ENCODE peak calls at places on chromosomes 2 and 18, in four cellular contexts. One of them, this sample, is unnamed.

GRCh38 chr18:27030403-27030802 is 154.7 kb downstream of the CHST9 start:
- DNase-seq in cardiac fibroblast: no peak
- DNase-seq in mesothelial cell of epicardium: no peak
- DNase-seq in kidney: no peak
- DNase-seq in this sample: no peak

GRCh38 chr2:67727623-67728022 is 330.5 kb downstream of the ETAA1 start:
- DNase-seq in cardiac fibroblast: no peak
- DNase-seq in mesothelial cell of epicardium: no peak
- DNase-seq in kidney: no peak
- DNase-seq in this sample: no peak

GRCh38 chr18:77114564-77115391 is 17.8 kb downstream of the MBP start:
- DNase-seq in cardiac fibroblast: peak
- DNase-seq in mesothelial cell of epicardium: no peak
- DNase-seq in kidney: peak
- DNase-seq in this sample: peak

GRCh38 chr2:212708346-212708745 is 169.7 kb upstream of the ERBB4 start:
- DNase-seq in cardiac fibroblast: no peak
- DNase-seq in mesothelial cell of epicardium: no peak
- DNase-seq in kidney: no peak
- DNase-seq in this sample: no peak

GRCh38 chr18:57831597-57832377 is 28.7 kb upstream of the ATP8B1 start:
- DNase-seq in cardiac fibroblast: no peak
- DNase-seq in mesothelial cell of epicardium: no peak
- DNase-seq in kidney: no peak
- DNase-seq in this sample: no peak

GRCh38 chr2:222797308-222797707 is 63.5 kb upstream of the ACSL3 start:
- DNase-seq in cardiac fibroblast: peak
- DNase-seq in mesothelial cell of epicardium: no peak
- DNase-seq in kidney: no peak
- DNase-seq in this sample: no peak

GRCh38 chr2:82650038-82650437 is 1809.0 kb downstream of the SUCLG1 start:
- DNase-seq in cardiac fibroblast: peak
- DNase-seq in mesothelial cell of epicardium: no peak
- DNase-seq in kidney: no peak
- DNase-seq in this sample: no peak

GRCh38 chr2:239297142-239298125 is 103.4 kb downstream of the HDAC4 start:
- DNase-seq in cardiac fibroblast: no peak
- DNase-seq in mesothelial cell of epicardium: no peak
- DNase-seq in kidney: peak
- DNase-seq in this sample: peak

GRCh38 chr18:8503287-8503686 is 106.0 kb upstream of the RAB12 start:
- DNase-seq in cardiac fibroblast: no peak
- DNase-seq in mesothelial cell of epicardium: no peak
- DNase-seq in kidney: no peak
- DNase-seq in this sample: no peak

GRCh38 chr2:235017441-235017840 is 65.6 kb downstream of the SH3BP4 start:
- DNase-seq in cardiac fibroblast: no peak
- DNase-seq in mesothelial cell of epicardium: no peak
- DNase-seq in kidney: no peak
- DNase-seq in this sample: no peak

GRCh38 chr2:207836526-207837133 is 66.9 kb upstream of the FZD5 start:
- DNase-seq in cardiac fibroblast: peak
- DNase-seq in mesothelial cell of epicardium: no peak
- DNase-seq in kidney: no peak
- DNase-seq in this sample: no peak

GRCh38 chr18:26503382-26503781 is 45.0 kb downstream of the KCTD1 start:
- DNase-seq in cardiac fibroblast: peak
- DNase-seq in mesothelial cell of epicardium: no peak
- DNase-seq in kidney: no peak
- DNase-seq in this sample: no peak

GRCh38 chr2:221350621-221351020 is 221.5 kb downstream of the EPHA4 start:
- DNase-seq in cardiac fibroblast: no peak
- DNase-seq in mesothelial cell of epicardium: no peak
- DNase-seq in kidney: no peak
- DNase-seq in this sample: no peak

GRCh38 chr2:164719996-164720941 is 99.0 kb upstream of the GRB14 start:
- DNase-seq in cardiac fibroblast: peak
- DNase-seq in mesothelial cell of epicardium: no peak
- DNase-seq in kidney: no peak
- DNase-seq in this sample: no peak

GRCh38 chr2:62221141-62221540 is 25.2 kb downstream of the B3GNT2 start:
- DNase-seq in cardiac fibroblast: peak
- DNase-seq in mesothelial cell of epicardium: no peak
- DNase-seq in kidney: no peak
- DNase-seq in this sample: no peak

GRCh38 chr18:12703714-12704113 is 872 bp downstream of the PSMG2 start:
- DNase-seq in cardiac fibroblast: peak
- DNase-seq in mesothelial cell of epicardium: no peak
- DNase-seq in kidney: no peak
- DNase-seq in this sample: no peak

GRCh38 chr18:50432915-50433314 is 58.1 kb downstream of the SKA1 start:
- DNase-seq in cardiac fibroblast: no peak
- DNase-seq in mesothelial cell of epicardium: no peak
- DNase-seq in kidney: no peak
- DNase-seq in this sample: no peak

GRCh38 chr2:108940156-108940555 is 48.9 kb downstream of the EDAR start:
- DNase-seq in cardiac fibroblast: no peak
- DNase-seq in mesothelial cell of epicardium: no peak
- DNase-seq in kidney: peak
- DNase-seq in this sample: no peak

GRCh38 chr2:217899231-217900009 is 103.4 kb downstream of the TNS1 start:
- DNase-seq in cardiac fibroblast: peak
- DNase-seq in mesothelial cell of epicardium: peak
- DNase-seq in kidney: peak
- DNase-seq in this sample: peak
- TF ChIP-seq CTCF in cardiac fibroblast: peak
- TF ChIP-seq CTCF in mesothelial cell of epicardium: peak
- TF ChIP-seq CTCF in kidney: peak
- TF ChIP-seq CTCF in this sample: peak

DNA sequence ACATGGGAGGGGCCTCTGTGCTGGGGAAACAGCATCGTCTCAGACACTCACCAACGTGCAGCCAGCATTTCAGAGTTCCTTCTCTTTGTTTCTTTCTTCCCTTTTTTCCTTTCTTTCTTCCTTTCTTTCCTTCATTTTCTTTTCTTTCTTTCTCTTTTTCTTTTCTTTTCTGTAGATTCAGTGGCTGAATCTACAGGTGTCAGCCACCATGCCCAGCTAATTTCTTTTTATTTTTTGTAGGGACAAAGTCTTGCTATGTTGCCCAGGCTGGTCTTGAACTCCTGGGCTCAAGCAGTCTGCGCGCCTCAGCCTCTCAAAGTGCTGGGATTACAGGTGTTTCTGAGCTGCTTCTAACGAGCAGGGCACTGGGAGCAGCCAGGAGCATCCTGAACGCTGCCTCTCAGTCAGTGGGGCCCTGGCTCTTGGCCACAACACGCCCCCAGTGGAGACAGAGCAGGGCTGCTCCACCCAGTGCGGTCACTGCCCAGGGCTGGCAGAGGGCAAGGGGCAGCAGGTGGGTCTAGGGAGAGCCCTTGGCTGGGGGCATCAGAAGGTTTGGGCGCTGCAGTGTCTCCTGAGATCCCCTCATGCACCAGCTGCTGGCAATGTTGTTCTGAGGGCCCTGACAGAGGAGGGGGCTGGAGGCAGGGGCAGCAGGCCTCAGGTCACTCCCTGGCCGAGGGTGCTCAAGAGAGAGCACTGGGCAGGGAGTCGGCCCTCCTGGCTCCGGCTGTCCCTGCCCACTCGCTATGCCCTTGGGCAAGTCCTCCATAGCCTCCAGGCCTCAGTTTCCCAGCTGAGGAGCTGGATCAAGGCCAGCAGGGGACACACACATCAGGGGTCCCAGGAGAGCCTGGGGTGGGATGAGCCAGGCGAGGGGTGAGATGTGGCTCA is 4.7 kb upstream of the KLHL30 start:
- DNase-seq in cardiac fibroblast: no peak
- DNase-seq in mesothelial cell of epicardium: no peak
- DNase-seq in kidney: peak
- DNase-seq in this sample: no peak
- TF ChIP-seq CTCF in cardiac fibroblast: no peak
- TF ChIP-seq CTCF in mesothelial cell of epicardium: no peak
- TF ChIP-seq CTCF in kidney: no peak
- TF ChIP-seq CTCF in this sample: no peak

GRCh38 chr2:47402805-47403691 is at the start of gene MSH2:
- DNase-seq in cardiac fibroblast: peak
- DNase-seq in mesothelial cell of epicardium: peak
- DNase-seq in kidney: peak
- DNase-seq in this sample: peak
- TF ChIP-seq CTCF in cardiac fibroblast: no peak
- TF ChIP-seq CTCF in mesothelial cell of epicardium: no peak
- TF ChIP-seq CTCF in kidney: no peak
- TF ChIP-seq CTCF in this sample: no peak

GRCh38 chr2:28751102-28751955 is at the start of gene PPP1CB:
- DNase-seq in cardiac fibroblast: peak
- DNase-seq in mesothelial cell of epicardium: peak
- DNase-seq in kidney: peak
- DNase-seq in this sample: peak
- TF ChIP-seq CTCF in cardiac fibroblast: no peak
- TF ChIP-seq CTCF in mesothelial cell of epicardium: no peak
- TF ChIP-seq CTCF in kidney: peak
- TF ChIP-seq CTCF in this sample: no peak

DNA sequence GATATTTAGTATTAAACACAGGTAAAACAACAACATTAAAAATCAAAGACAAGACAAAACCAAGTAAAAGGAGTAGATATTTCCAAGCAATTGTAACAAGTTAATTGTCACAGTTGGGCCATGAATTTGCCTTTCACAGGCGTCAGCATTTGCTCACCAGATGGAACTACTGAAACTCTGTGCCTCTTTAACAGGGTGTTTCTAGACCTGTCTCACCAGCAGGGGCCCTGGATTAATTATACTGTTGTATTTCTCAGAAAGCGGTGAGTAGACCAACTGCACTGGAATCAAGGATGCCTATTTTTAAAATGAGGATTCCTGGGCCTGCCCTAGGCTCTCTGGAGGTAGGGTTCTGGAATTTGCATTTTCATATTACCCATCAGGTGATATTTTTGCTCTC is 92.6 kb downstream of the UPP2 start:
- DNase-seq in cardiac fibroblast: no peak
- DNase-seq in mesothelial cell of epicardium: no peak
- DNase-seq in kidney: no peak
- DNase-seq in this sample: no peak
- TF ChIP-seq CTCF in cardiac fibroblast: no peak
- TF ChIP-seq CTCF in mesothelial cell of epicardium: no peak
- TF ChIP-seq CTCF in kidney: no peak
- TF ChIP-seq CTCF in this sample: no peak

This sample was measured in CD14-positive monocyte.